ENCODE peak calls at places on chromosomes 3 and 15, in five cellular contexts. Y is GM03348, W is naive B cell, M is Caki2, E is right lobe of liver. N is an unnamed sample.

GRCh38 chr3:83515123-83515522 is 1443.7 kb upstream of the CADM2 start:
- DNase-seq in Y (no peak), W (no peak), M (no peak), E (no peak), N (no peak)

GRCh38 chr3:178320481-178321352 is 215.5 kb upstream of the KCNMB2 start:
- DNase-seq in Y (peak), W (no peak), M (peak), E (no peak), N (no peak)

GRCh38 chr15:63191895-63192603 is 2.6 kb downstream of the RAB8B start:
- DNase-seq in Y (no peak), W (peak), M (no peak), E (no peak), N (no peak)

GRCh38 chr15:64151727-64152506 is at the start of gene SNX22:
- DNase-seq in Y (peak), W (peak), M (no peak), E (peak), N (no peak)

GRCh38 chr3:14273886-14274517 is 95.4 kb downstream of the LSM3 start:
- DNase-seq in Y (no peak), W (no peak), M (no peak), E (no peak), N (no peak)

GRCh38 chr3:98914210-98915080 is 12.9 kb upstream of the DCBLD2 start:
- DNase-seq in Y (no peak), W (no peak), M (no peak), E (peak), N (peak)

GRCh38 chr3:56702487-56703315 is 19.6 kb upstream of the TASOR start:
- DNase-seq in Y (peak), W (peak), M (peak), E (peak), N (no peak)

GRCh38 chr3:182533394-182533793 is 259.9 kb upstream of the ATP11B start:
- DNase-seq in Y (no peak), W (no peak), M (peak), E (no peak), N (no peak)

GRCh38 chr15:99732711-99733267 is 448 bp downstream of the LYSMD4 start:
- DNase-seq in Y (peak), W (no peak), M (no peak), E (no peak), N (no peak)

GRCh38 chr3:150754896-150755295 is 8.1 kb downstream of the SIAH2 start:
- DNase-seq in Y (no peak), W (no peak), M (no peak), E (no peak), N (no peak)

GRCh38 chr15:77974098-77974414 is 103.5 kb downstream of the TBC1D2B start:
- DNase-seq in Y (peak), W (no peak), M (no peak), E (peak), N (peak)

GRCh38 chr3:36909181-36909580 is 35.7 kb downstream of the TRANK1 start:
- DNase-seq in Y (no peak), W (no peak), M (no peak), E (peak), N (peak)

GRCh38 chr15:48533982-48534381 is 111.5 kb downstream of the FBN1 start:
- DNase-seq in Y (peak), W (no peak), M (no peak), E (no peak), N (no peak)

GRCh38 chr15:89346516-89346915 is 11.9 kb upstream of the POLG start:
- DNase-seq in Y (no peak), W (no peak), M (no peak), E (no peak), N (no peak)

GRCh38 chr3:39107874-39108308 is 411 bp downstream of the TTC21A start:
- DNase-seq in Y (peak), W (no peak), M (no peak), E (no peak), N (no peak)

GRCh38 chr3:97940034-97940433 is 32.2 kb downstream of the RIOX2 start:
- DNase-seq in Y (no peak), W (no peak), M (no peak), E (no peak), N (no peak)

GRCh38 chr15:79399591-79399990 is 32.5 kb upstream of the MINAR1 start:
- DNase-seq in Y (no peak), W (no peak), M (no peak), E (no peak), N (no peak)